ENCODE peak calls at places on chromosomes 4 and X, in four cellular contexts. D is OCI-LY7, Y is BE2C, Q is choroid plexus epithelial cell. S is an unnamed sample.

GRCh38 chr4:54063224-54063623 is 1.2 kb downstream of the CHIC2 start:
- DNase-seq in Q (peak), D (no peak), Y (no peak), S (peak)

GRCh38 chrX:38965883-38966282 is 164.6 kb downstream of the MID1IP1 start:
- DNase-seq in Y (no peak), Q (no peak), D (no peak), S (no peak)

GRCh38 chr4:142556048-142556447 is 290.1 kb downstream of the INPP4B start:
- DNase-seq in Q (no peak), Y (no peak), D (no peak), S (no peak)

GRCh38 chr4:1795304-1796195 is 2.5 kb downstream of the FGFR3 start:
- DNase-seq in D (no peak), Y (no peak), Q (no peak), S (no peak)

GRCh38 chrX:769796-770195 is 139.2 kb downstream of the SHOX start:
- DNase-seq in D (peak), Y (no peak), Q (no peak), S (no peak)

GRCh38 chr4:74319506-74319905 is 11.2 kb downstream of the EPGN start:
- DNase-seq in D (no peak), Y (no peak), Q (no peak), S (no peak)

GRCh38 chr4:7068883-7069282 is 1.0 kb upstream of the GRPEL1 start:
- DNase-seq in Q (no peak), D (no peak), Y (no peak), S (no peak)

GRCh38 chr4:154491731-154492249 is at the start of gene DCHS2:
- DNase-seq in Y (peak), D (no peak), Q (no peak), S (no peak)

GRCh38 chr4:749771-750666 is 44.4 kb downstream of the PCGF3 start:
- DNase-seq in D (no peak), Y (no peak), Q (peak), S (no peak)

GRCh38 chr4:58560736-58561135 is 1450.6 kb upstream of the IGFBP7 start:
- DNase-seq in Y (no peak), Q (no peak), D (no peak), S (no peak)

GRCh38 chr4:99808260-99808857 is 8.3 kb upstream of the DAPP1 start:
- DNase-seq in Q (peak), Y (peak), D (peak), S (no peak)

GRCh38 chr4:94420356-94420755 is 31.4 kb upstream of the PDLIM5 start:
- DNase-seq in D (no peak), Y (no peak), Q (peak), S (no peak)

GRCh38 chr4:1767058-1767769 is 25.9 kb upstream of the FGFR3 start:
- DNase-seq in D (peak), Y (no peak), Q (no peak), S (no peak)

GRCh38 chrX:132740316-132741123 is 217.9 kb downstream of the HS6ST2 start:
- DNase-seq in Y (no peak), Q (peak), D (no peak), S (no peak)

GRCh38 chr4:8522160-8523120 is 57.8 kb upstream of the GPR78 start:
- DNase-seq in Q (no peak), D (no peak), Y (no peak), S (no peak)

GRCh38 chrX:15525664-15526416 is 25.2 kb downstream of the BMX start:
- DNase-seq in Y (no peak), Q (no peak), D (no peak), S (no peak)

GRCh38 chrX:153968255-153968654 is 3.4 kb downstream of the HCFC1 start:
- DNase-seq in Q (no peak), Y (peak), D (no peak), S (no peak)

GRCh38 chr4:91631335-91631734 is 672.4 kb upstream of the GRID2 start:
- DNase-seq in Q (no peak), Y (no peak), D (no peak), S (no peak)

GRCh38 chr4:84565951-84566350 is 17.0 kb upstream of the CDS1 start:
- DNase-seq in Y (no peak), D (no peak), Q (no peak), S (no peak)

GRCh38 chr4:83771113-83771705 is 235.3 kb downstream of the GPAT3 start:
- DNase-seq in D (peak), Q (peak), Y (peak), S (peak)

GRCh38 chrX:48665991-48666390 is 17.6 kb upstream of the WAS start:
- DNase-seq in D (no peak), Y (no peak), Q (peak), S (peak)

GRCh38 chr4:38565271-38566199 is 98.5 kb upstream of the KLF3 start:
- DNase-seq in Y (peak), D (no peak), Q (peak), S (peak)

GRCh38 chr4:10917475-10918103 is 233.0 kb upstream of the CLNK start:
- DNase-seq in Y (no peak), D (no peak), Q (peak), S (peak)

GRCh38 chr4:16693641-16694040 is 204.8 kb downstream of the LDB2 start:
- DNase-seq in Y (no peak), Q (no peak), D (no peak), S (no peak)

GRCh38 chr4:176792348-176793059 is at the start of gene VEGFC:
- DNase-seq in Y (peak), D (no peak), Q (peak), S (peak)

GRCh38 chrX:431032-431431 is 44.3 kb upstream of the PPP2R3B start:
- DNase-seq in D (no peak), Y (no peak), Q (no peak), S (no peak)

GRCh38 chr4:185020293-185020808 is 2.1 kb downstream of the HELT start:
- DNase-seq in D (no peak), Y (no peak), Q (peak), S (no peak)

GRCh38 chr4:122583906-122584305 is 37.0 kb downstream of the IL21 start:
- DNase-seq in D (no peak), Y (no peak), Q (peak), S (peak)

GRCh38 chrX:57294961-57295360 is 8.5 kb downstream of the FAAH2 start:
- DNase-seq in Y (no peak), Q (no peak), D (no peak), S (no peak)

GRCh38 chr4:38082424-38083374 is 122.5 kb downstream of the PTTG2 start:
- DNase-seq in Q (peak), D (no peak), Y (no peak), S (peak)

GRCh38 chrX:15808254-15808653 is 18.0 kb downstream of the ZRSR2 start:
- DNase-seq in Q (no peak), D (no peak), Y (no peak), S (no peak)

GRCh38 chrX:53704294-53704693 is 17.8 kb upstream of the HUWE1 start:
- DNase-seq in Y (no peak), Q (no peak), D (peak), S (no peak)

GRCh38 chr4:127781303-127782024 is 658 bp upstream of the HSPA4L start:
- DNase-seq in Y (no peak), Q (peak), D (no peak), S (peak)
- H3K4me3 ChIP-seq in Y (peak), Q (peak), D (no peak), S (peak)

GRCh38 chr4:69830529-69831269 is 29.2 kb downstream of the SULT1E1 start:
- DNase-seq in D (no peak), Q (peak), Y (peak), S (peak)
- TF ChIP-seq CTCF in D (no peak), Q (peak), Y (no peak), S (no peak)

GRCh38 chr4:138239496-138239895 is 2.7 kb downstream of the SLC7A11 start:
- DNase-seq in D (no peak), Y (no peak), Q (no peak), S (no peak)

GRCh38 chr4:138241281-138242075 is 671 bp downstream of the SLC7A11 start:
- DNase-seq in D (peak), Y (peak), Q (peak), S (peak)

GRCh38 chr4:138236035-138236434 is 6.1 kb downstream of the SLC7A11 start:
- DNase-seq in Q (no peak), Y (no peak), D (no peak), S (peak)

GRCh38 chr4:138235419-138235952 is 6.7 kb downstream of the SLC7A11 start:
- DNase-seq in Q (peak), D (no peak), Y (no peak), S (peak)

GRCh38 chr4:138238521-138239292 is 3.4 kb downstream of the SLC7A11 start:
- DNase-seq in Y (no peak), Q (no peak), D (no peak), S (no peak)
- H3K4me3 ChIP-seq in Y (peak), Q (peak), D (peak), S (peak)

DNA sequence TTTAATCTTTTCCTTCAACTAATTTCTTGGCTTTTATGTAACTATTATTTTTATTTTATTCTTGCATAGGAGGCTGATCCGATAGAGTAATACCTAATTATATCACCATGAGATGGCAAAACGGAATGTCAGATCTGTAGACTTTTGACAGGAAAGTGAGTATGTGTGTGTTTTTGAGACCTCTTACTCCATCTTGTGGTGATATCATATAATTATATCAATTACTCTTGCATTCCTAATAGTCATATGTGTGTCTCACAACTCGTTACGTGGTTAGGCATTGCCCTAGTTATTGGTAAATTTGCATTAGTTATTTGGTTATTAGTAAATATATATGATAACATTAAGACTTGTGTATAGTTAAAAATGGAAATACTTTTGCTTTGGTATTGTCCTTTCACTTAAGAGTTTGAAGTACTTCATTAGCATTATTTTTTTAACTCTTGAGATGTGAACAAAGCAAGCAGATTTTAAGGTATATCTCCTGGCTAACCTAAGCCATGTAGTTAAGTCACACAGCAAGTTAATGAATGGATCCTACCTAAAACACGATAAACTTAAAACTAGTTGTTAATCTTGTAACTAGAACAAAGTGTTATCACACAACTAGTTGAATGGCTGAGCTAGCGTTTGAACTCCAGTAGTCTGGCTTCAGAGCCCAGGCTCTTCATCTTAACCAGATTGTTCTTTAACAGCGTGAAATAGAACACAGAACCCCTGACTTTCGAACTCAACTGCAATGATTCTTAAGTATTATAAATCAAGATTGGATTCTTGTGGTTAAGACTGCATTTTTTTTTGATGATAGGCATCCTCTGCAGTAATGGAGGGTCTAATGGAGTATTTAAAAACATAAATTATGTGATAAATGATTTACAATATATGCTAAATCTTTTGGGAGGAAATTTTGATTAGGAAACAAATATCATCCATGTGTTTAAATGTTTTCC is 67.1 kb downstream of the PGRMC2 start:
- DNase-seq in Q (peak), D (peak), Y (no peak), S (peak)
- TF ChIP-seq CTCF in Q (peak), D (peak), Y (peak), S (no peak)

DNA sequence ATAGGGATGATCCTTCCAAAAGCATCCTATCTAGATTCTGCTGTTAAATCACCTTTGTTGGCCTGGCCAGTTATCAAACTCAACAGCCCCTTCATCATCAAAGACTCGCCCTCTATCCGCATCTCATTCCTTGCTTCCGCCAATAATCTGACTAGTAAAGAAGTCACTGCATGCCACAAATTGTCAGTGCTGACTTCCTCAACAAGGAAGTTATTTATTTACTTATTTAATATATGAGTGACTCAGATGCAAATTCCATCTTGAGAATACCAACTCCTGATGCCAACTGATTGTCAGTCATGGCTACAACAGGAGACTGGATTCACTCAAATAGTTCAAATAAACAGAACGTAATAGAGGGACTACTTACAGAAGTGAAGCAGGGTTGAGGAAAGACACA is 283.8 kb downstream of the TRIML1 start:
- DNase-seq in Q (no peak), D (no peak), Y (no peak), S (no peak)
- H3K4me3 ChIP-seq in Q (no peak), D (no peak), Y (no peak), S (no peak)

GRCh38 chrX:149630681-149631292 is 805 bp downstream of the TMEM185A start:
- DNase-seq in Q (peak), D (no peak), Y (no peak), S (peak)
- TF ChIP-seq CTCF in Q (peak), D (no peak), Y (no peak), S (peak)

GRCh38 chrX:106802388-106803275 is at the start of gene TBC1D8B:
- DNase-seq in Y (peak), D (peak), Q (peak), S (peak)
- H3K4me3 ChIP-seq in Y (peak), D (peak), Q (peak), S (peak)

GRCh38 chrX:150486011-150486410 is 82.4 kb upstream of the MTM1 start:
- DNase-seq in Y (peak), D (peak), Q (peak), S (peak)
- TF ChIP-seq CTCF in Y (peak), D (peak), Q (peak), S (peak)

DNA sequence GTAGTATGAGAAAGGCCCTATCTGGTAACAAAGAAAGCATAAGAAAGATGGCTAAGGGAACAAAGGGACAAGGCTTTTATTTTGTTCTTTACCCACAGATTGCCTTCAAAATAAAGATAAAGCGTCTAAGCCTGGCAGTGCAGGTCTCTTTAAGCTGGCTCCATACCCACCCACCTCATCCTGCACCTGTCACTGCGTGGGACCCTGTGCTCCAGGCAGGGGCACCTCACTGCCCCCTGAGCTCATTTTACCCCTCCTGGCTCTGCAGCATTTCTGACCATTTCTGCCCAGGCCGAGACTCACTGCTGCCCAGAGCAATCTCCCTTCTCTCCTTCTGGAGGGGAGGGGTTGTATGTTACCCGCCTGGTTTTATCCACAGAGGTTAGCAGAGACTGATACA is 1.7 kb upstream of the CYP4V2 start:
- DNase-seq in Q (no peak), D (peak), Y (no peak), S (no peak)
- H3K4me3 ChIP-seq in Q (no peak), D (peak), Y (no peak), S (no peak)